ENCODE peak calls at places on chromosomes 13 and 19, in five cellular contexts. U, I, X, O and D are unnamed samples.

GRCh38 chr13:102191951-102192461 is 209.8 kb downstream of the FGF14 start:
- DNase-seq in I (no peak), O (peak), X (peak), U (no peak), D (no peak)

GRCh38 chr19:42657551-42657950 is 62.8 kb upstream of the CEACAM8 start:
- DNase-seq in O (no peak), U (no peak), I (no peak), X (no peak), D (no peak)

GRCh38 chr13:72782717-72783116 is 784 bp downstream of the PIBF1 start:
- DNase-seq in I (no peak), O (peak), X (no peak), U (no peak), D (no peak)

GRCh38 chr19:17327654-17328516 is 6.8 kb downstream of the ANO8 start:
- DNase-seq in O (peak), U (peak), I (peak), X (no peak), D (no peak)

GRCh38 chr19:16134510-16134909 is 9.0 kb upstream of the HSH2D start:
- DNase-seq in O (no peak), X (no peak), I (no peak), U (no peak), D (no peak)

GRCh38 chr13:49220856-49221614 is 897 bp downstream of the MLNR start:
- DNase-seq in O (peak), X (no peak), I (no peak), U (no peak), D (no peak)

GRCh38 chr13:96032717-96033116 is 20.5 kb downstream of the UGGT2 start:
- DNase-seq in U (no peak), O (no peak), I (no peak), X (no peak), D (no peak)

GRCh38 chr19:46299004-46299509 is 2.2 kb downstream of the HIF3A start:
- DNase-seq in I (no peak), U (no peak), O (peak), X (peak), D (peak)

GRCh38 chr13:21625366-21625765 is 21.4 kb upstream of the MICU2 start:
- DNase-seq in O (peak), X (no peak), U (no peak), I (no peak), D (no peak)

GRCh38 chr19:45070214-45070613 is 6.1 kb downstream of the ZNF296 start:
- DNase-seq in I (no peak), U (no peak), O (no peak), X (no peak), D (no peak)

GRCh38 chr13:97856001-97856675 is 97.3 kb upstream of the IPO5 start:
- DNase-seq in I (no peak), X (peak), U (no peak), O (peak), D (peak)

GRCh38 chr19:47284324-47284899 is 9.7 kb downstream of the INAFM1 start:
- DNase-seq in I (no peak), X (no peak), U (peak), O (peak), D (no peak)

GRCh38 chr19:28640506-28640905 is 572.4 kb downstream of the UQCRFS1 start:
- DNase-seq in X (no peak), U (no peak), O (no peak), I (no peak), D (no peak)

GRCh38 chr19:3548594-3548993 is 8.8 kb downstream of the MFSD12 start:
- DNase-seq in U (no peak), X (no peak), I (no peak), O (no peak), D (no peak)

GRCh38 chr19:48363500-48363809 is 285 bp downstream of the TMEM143 start:
- DNase-seq in O (no peak), U (no peak), X (peak), I (no peak), D (peak)

GRCh38 chr13:69300131-69300530 is 807.5 kb upstream of the ATXN8OS start:
- DNase-seq in X (no peak), O (no peak), U (no peak), I (no peak), D (no peak)

GRCh38 chr19:38852231-38853044 is 2.7 kb upstream of the HNRNPL start:
- DNase-seq in O (peak), U (peak), X (peak), I (peak), D (peak)

GRCh38 chr19:13946414-13946813 is 5.9 kb upstream of the DCAF15 start:
- DNase-seq in I (no peak), X (no peak), U (no peak), O (no peak), D (no peak)

GRCh38 chr13:46043647-46044046 is 8.9 kb downstream of the ZC3H13 start:
- DNase-seq in O (no peak), I (no peak), U (no peak), X (no peak), D (no peak)